ENCODE peak calls at places on chromosome 6, in four cellular contexts. One of them, this sample, is unnamed.

GRCh38 chr6:136158398-136158797 is 91.7 kb downstream of the MTFR2 start:
- DNase-seq in stimulated activated CD8-positive, alpha-beta memory T cell treated with anti-CD3 and anti-CD28 coated beads, Interleukin-4, amount 100 ng/mL, for 1 hour: no peak
- DNase-seq in NK-92 treated with Interleukin-12 subunit alpha and Interleukin-12 subunit beta, amount 100 ng/mL, for 24 hours: no peak
- DNase-seq in K562: no peak
- DNase-seq in this sample: peak; percentile 82

GRCh38 chr6:166625356-166625755 is 1.7 kb downstream of the RPS6KA2 start:
- DNase-seq in stimulated activated CD8-positive, alpha-beta memory T cell treated with anti-CD3 and anti-CD28 coated beads, Interleukin-4, amount 100 ng/mL, for 1 hour: no peak
- DNase-seq in NK-92 treated with Interleukin-12 subunit alpha and Interleukin-12 subunit beta, amount 100 ng/mL, for 24 hours: no peak
- DNase-seq in K562: no peak
- DNase-seq in this sample: no peak

GRCh38 chr6:133368664-133369063 is 127.5 kb downstream of the EYA4 start:
- DNase-seq in stimulated activated CD8-positive, alpha-beta memory T cell treated with anti-CD3 and anti-CD28 coated beads, Interleukin-4, amount 100 ng/mL, for 1 hour: no peak
- DNase-seq in NK-92 treated with Interleukin-12 subunit alpha and Interleukin-12 subunit beta, amount 100 ng/mL, for 24 hours: no peak
- DNase-seq in K562: no peak
- DNase-seq in this sample: no peak

GRCh38 chr6:155186052-155186658 is 77.7 kb upstream of the CLDN20 start:
- DNase-seq in stimulated activated CD8-positive, alpha-beta memory T cell treated with anti-CD3 and anti-CD28 coated beads, Interleukin-4, amount 100 ng/mL, for 1 hour: no peak
- DNase-seq in NK-92 treated with Interleukin-12 subunit alpha and Interleukin-12 subunit beta, amount 100 ng/mL, for 24 hours: no peak
- DNase-seq in K562: no peak
- DNase-seq in this sample: no peak

GRCh38 chr6:32223258-32224235 is at the start of gene NOTCH4:
- DNase-seq in stimulated activated CD8-positive, alpha-beta memory T cell treated with anti-CD3 and anti-CD28 coated beads, Interleukin-4, amount 100 ng/mL, for 1 hour: no peak
- DNase-seq in NK-92 treated with Interleukin-12 subunit alpha and Interleukin-12 subunit beta, amount 100 ng/mL, for 24 hours: no peak
- DNase-seq in K562: no peak
- DNase-seq in this sample: no peak

GRCh38 chr6:1604347-1604990 is 5.2 kb upstream of the FOXC1 start:
- DNase-seq in stimulated activated CD8-positive, alpha-beta memory T cell treated with anti-CD3 and anti-CD28 coated beads, Interleukin-4, amount 100 ng/mL, for 1 hour: peak; percentile 23
- DNase-seq in NK-92 treated with Interleukin-12 subunit alpha and Interleukin-12 subunit beta, amount 100 ng/mL, for 24 hours: no peak
- DNase-seq in K562: peak; percentile 85
- DNase-seq in this sample: peak; percentile 89

GRCh38 chr6:54717849-54718455 is 128.6 kb upstream of the FAM83B start:
- DNase-seq in stimulated activated CD8-positive, alpha-beta memory T cell treated with anti-CD3 and anti-CD28 coated beads, Interleukin-4, amount 100 ng/mL, for 1 hour: no peak
- DNase-seq in NK-92 treated with Interleukin-12 subunit alpha and Interleukin-12 subunit beta, amount 100 ng/mL, for 24 hours: peak; percentile 40
- DNase-seq in K562: peak; percentile 22
- DNase-seq in this sample: no peak

GRCh38 chr6:122431780-122432179 is 32.3 kb downstream of the HSF2 start:
- DNase-seq in stimulated activated CD8-positive, alpha-beta memory T cell treated with anti-CD3 and anti-CD28 coated beads, Interleukin-4, amount 100 ng/mL, for 1 hour: no peak
- DNase-seq in NK-92 treated with Interleukin-12 subunit alpha and Interleukin-12 subunit beta, amount 100 ng/mL, for 24 hours: no peak
- DNase-seq in K562: no peak
- DNase-seq in this sample: no peak

GRCh38 chr6:38016824-38017223 is 197.3 kb downstream of the ZFAND3 start:
- DNase-seq in stimulated activated CD8-positive, alpha-beta memory T cell treated with anti-CD3 and anti-CD28 coated beads, Interleukin-4, amount 100 ng/mL, for 1 hour: no peak
- DNase-seq in NK-92 treated with Interleukin-12 subunit alpha and Interleukin-12 subunit beta, amount 100 ng/mL, for 24 hours: no peak
- DNase-seq in K562: no peak
- DNase-seq in this sample: no peak

GRCh38 chr6:157721431-157722229 is 101.4 kb upstream of the SNX9 start:
- DNase-seq in stimulated activated CD8-positive, alpha-beta memory T cell treated with anti-CD3 and anti-CD28 coated beads, Interleukin-4, amount 100 ng/mL, for 1 hour: no peak
- DNase-seq in NK-92 treated with Interleukin-12 subunit alpha and Interleukin-12 subunit beta, amount 100 ng/mL, for 24 hours: no peak
- DNase-seq in K562: no peak
- DNase-seq in this sample: no peak

GRCh38 chr6:117829594-117830319 is 77.3 kb upstream of the SLC35F1 start:
- DNase-seq in stimulated activated CD8-positive, alpha-beta memory T cell treated with anti-CD3 and anti-CD28 coated beads, Interleukin-4, amount 100 ng/mL, for 1 hour: no peak
- DNase-seq in NK-92 treated with Interleukin-12 subunit alpha and Interleukin-12 subunit beta, amount 100 ng/mL, for 24 hours: no peak
- DNase-seq in K562: peak; percentile 19
- DNase-seq in this sample: no peak

GRCh38 chr6:13624871-13625288 is 9.7 kb downstream of the NOL7 start:
- DNase-seq in stimulated activated CD8-positive, alpha-beta memory T cell treated with anti-CD3 and anti-CD28 coated beads, Interleukin-4, amount 100 ng/mL, for 1 hour: no peak
- DNase-seq in NK-92 treated with Interleukin-12 subunit alpha and Interleukin-12 subunit beta, amount 100 ng/mL, for 24 hours: no peak
- DNase-seq in K562: peak; percentile 72
- DNase-seq in this sample: no peak

GRCh38 chr6:154615483-154616025 is 105.1 kb upstream of the CNKSR3 start:
- DNase-seq in stimulated activated CD8-positive, alpha-beta memory T cell treated with anti-CD3 and anti-CD28 coated beads, Interleukin-4, amount 100 ng/mL, for 1 hour: no peak
- DNase-seq in NK-92 treated with Interleukin-12 subunit alpha and Interleukin-12 subunit beta, amount 100 ng/mL, for 24 hours: no peak
- DNase-seq in K562: peak; percentile 88
- DNase-seq in this sample: peak; percentile 71

GRCh38 chr6:170297577-170298330 is 6.9 kb upstream of the DLL1 start:
- DNase-seq in stimulated activated CD8-positive, alpha-beta memory T cell treated with anti-CD3 and anti-CD28 coated beads, Interleukin-4, amount 100 ng/mL, for 1 hour: no peak
- DNase-seq in NK-92 treated with Interleukin-12 subunit alpha and Interleukin-12 subunit beta, amount 100 ng/mL, for 24 hours: no peak
- DNase-seq in K562: no peak
- DNase-seq in this sample: no peak

GRCh38 chr6:26305097-26305841 is 59.7 kb upstream of the BTN3A2 start:
- DNase-seq in stimulated activated CD8-positive, alpha-beta memory T cell treated with anti-CD3 and anti-CD28 coated beads, Interleukin-4, amount 100 ng/mL, for 1 hour: no peak
- DNase-seq in NK-92 treated with Interleukin-12 subunit alpha and Interleukin-12 subunit beta, amount 100 ng/mL, for 24 hours: peak; percentile 45
- DNase-seq in K562: peak; percentile 86
- DNase-seq in this sample: no peak

GRCh38 chr6:107973594-107973993 is 15.6 kb upstream of the SEC63 start:
- DNase-seq in stimulated activated CD8-positive, alpha-beta memory T cell treated with anti-CD3 and anti-CD28 coated beads, Interleukin-4, amount 100 ng/mL, for 1 hour: no peak
- DNase-seq in NK-92 treated with Interleukin-12 subunit alpha and Interleukin-12 subunit beta, amount 100 ng/mL, for 24 hours: no peak
- DNase-seq in K562: no peak
- DNase-seq in this sample: no peak

GRCh38 chr6:46042355-46042999 is 26.8 kb upstream of the CLIC5 start:
- DNase-seq in stimulated activated CD8-positive, alpha-beta memory T cell treated with anti-CD3 and anti-CD28 coated beads, Interleukin-4, amount 100 ng/mL, for 1 hour: no peak
- DNase-seq in NK-92 treated with Interleukin-12 subunit alpha and Interleukin-12 subunit beta, amount 100 ng/mL, for 24 hours: no peak
- DNase-seq in K562: peak; percentile 38
- DNase-seq in this sample: no peak

GRCh38 chr6:2396856-2397640 is 151.6 kb upstream of the GMDS start:
- DNase-seq in stimulated activated CD8-positive, alpha-beta memory T cell treated with anti-CD3 and anti-CD28 coated beads, Interleukin-4, amount 100 ng/mL, for 1 hour: no peak
- DNase-seq in NK-92 treated with Interleukin-12 subunit alpha and Interleukin-12 subunit beta, amount 100 ng/mL, for 24 hours: no peak
- DNase-seq in K562: no peak
- DNase-seq in this sample: no peak

GRCh38 chr6:23445157-23445710 is 680.8 kb upstream of the NRSN1 start:
- DNase-seq in stimulated activated CD8-positive, alpha-beta memory T cell treated with anti-CD3 and anti-CD28 coated beads, Interleukin-4, amount 100 ng/mL, for 1 hour: no peak
- DNase-seq in NK-92 treated with Interleukin-12 subunit alpha and Interleukin-12 subunit beta, amount 100 ng/mL, for 24 hours: no peak
- DNase-seq in K562: no peak
- DNase-seq in this sample: no peak

This sample was measured in Right ventricle myocardium inferior.